ENCODE peak calls at places on chromosomes 5 and 9, in four cellular contexts. X is dorsolateral prefrontal cortex, B is stomach, G is GM12865. T is an unnamed sample.

GRCh38 chr5:158096835-158097234 is 237.9 kb upstream of the CLINT1 start:
- DNase-seq in X (no peak), B (no peak), G (no peak), T (no peak)

GRCh38 chr5:151758141-151758429 is 346 bp downstream of the ATOX1 start:
- DNase-seq in X (no peak), B (peak; percentile 31), G (no peak), T (no peak)

GRCh38 chr9:136862849-136863622 is 3.1 kb downstream of the EDF1 start:
- DNase-seq in X (no peak), B (no peak), G (no peak), T (no peak)

GRCh38 chr5:153767221-153768218 is 271.2 kb downstream of the FAM114A2 start:
- DNase-seq in X (no peak), B (no peak), G (no peak), T (no peak)

GRCh38 chr5:137432376-137432775 is 66.8 kb downstream of the SPOCK1 start:
- DNase-seq in X (no peak), B (no peak), G (no peak), T (no peak)

GRCh38 chr9:105457560-105458294 is 9.9 kb downstream of the FSD1L start:
- DNase-seq in X (peak; percentile 33), B (peak; percentile 71), G (no peak), T (no peak)

GRCh38 chr5:54859321-54859720 is 126.1 kb downstream of the ESM1 start:
- DNase-seq in X (no peak), B (no peak), G (no peak), T (no peak)

GRCh38 chr5:150144211-150144801 is 11.3 kb downstream of the PDGFRB start:
- DNase-seq in X (no peak), B (no peak), G (no peak), T (peak; percentile 76)

GRCh38 chr5:138725153-138725884 is 27.9 kb upstream of the CTNNA1 start:
- DNase-seq in X (peak; percentile 71), B (peak; percentile 71), G (peak; percentile 23), T (peak; percentile 50)

GRCh38 chr5:40678021-40678939 is 1.4 kb upstream of the PTGER4 start:
- DNase-seq in X (no peak), B (no peak), G (peak; percentile 20), T (no peak)

GRCh38 chr5:97907611-97908400 is 724.8 kb upstream of the RIOK2 start:
- DNase-seq in X (no peak), B (no peak), G (no peak), T (no peak)

GRCh38 chr9:2620876-2621677 is 510 bp upstream of the VLDLR start:
- DNase-seq in X (peak; percentile 82), B (peak; percentile 87), G (peak; percentile 60), T (peak; percentile 76)

GRCh38 chr5:108975697-108976096 is 228.0 kb downstream of the FER start:
- DNase-seq in X (no peak), B (no peak), G (no peak), T (no peak)

GRCh38 chr9:96651626-96652025 is 3.5 kb downstream of the PRXL2C start:
- DNase-seq in X (no peak), B (no peak), G (peak; percentile 13), T (peak; percentile 36)

GRCh38 chr5:95410269-95410668 is 19.1 kb downstream of the FAM81B start:
- DNase-seq in X (no peak), B (no peak), G (no peak), T (no peak)

GRCh38 chr5:159916841-159917761 is 819 bp downstream of the ADRA1B start:
- DNase-seq in X (no peak), B (no peak), G (no peak), T (no peak)

GRCh38 chr5:9523090-9523813 is 22.6 kb downstream of the SEMA5A start:
- DNase-seq in X (no peak), B (no peak), G (no peak), T (no peak)

GRCh38 chr5:11306365-11306764 is 545.3 kb upstream of the DAP start:
- DNase-seq in X (no peak), B (no peak), G (no peak), T (no peak)

GRCh38 chr5:31921852-31922305 is 252.2 kb downstream of the GOLPH3 start:
- DNase-seq in X (no peak), B (no peak), G (no peak), T (peak; percentile 95)

GRCh38 chr5:33936004-33936380 is 194 bp upstream of the RXFP3 start:
- DNase-seq in X (peak; percentile 47), B (peak; percentile 49), G (peak; percentile 69), T (peak; percentile 71)

GRCh38 chr5:9212605-9213004 is 333.3 kb downstream of the SEMA5A start:
- DNase-seq in X (no peak), B (no peak), G (no peak), T (no peak)

GRCh38 chr5:59099270-59099994 is 516.6 kb downstream of the RAB3C start:
- DNase-seq in X (no peak), B (no peak), G (peak; percentile 49), T (peak; percentile 89)

GRCh38 chr5:116492016-116492623 is 82.5 kb downstream of the SEMA6A start:
- DNase-seq in X (no peak), B (no peak), G (peak; percentile 23), T (peak; percentile 94)

GRCh38 chr5:179794575-179794974 is 789 bp downstream of the LTC4S start:
- DNase-seq in X (no peak), B (no peak), G (no peak), T (no peak)
- H3K4me3 ChIP-seq in X (no peak overlapping the region), B (peak overlapping the region; percentile 75), G (no peak overlapping the region), T (no peak overlapping the region)

GRCh38 chr9:72333758-72334157 is 31.2 kb downstream of the ZFAND5 start:
- DNase-seq in X (no peak), B (no peak), G (no peak), T (no peak)
- TF ChIP-seq CTCF in X (no peak), B (no peak), G (peak; percentile 20), T (no peak)

GRCh38 chr9:98732801-98733200 is 24.1 kb upstream of the GABBR2 start:
- DNase-seq in X (no peak), B (no peak), G (no peak), T (no peak)
- H3K4me3 ChIP-seq in X (no peak overlapping the region), B (no peak overlapping the region), G (no peak overlapping the region), T (no peak overlapping the region)

DNA sequence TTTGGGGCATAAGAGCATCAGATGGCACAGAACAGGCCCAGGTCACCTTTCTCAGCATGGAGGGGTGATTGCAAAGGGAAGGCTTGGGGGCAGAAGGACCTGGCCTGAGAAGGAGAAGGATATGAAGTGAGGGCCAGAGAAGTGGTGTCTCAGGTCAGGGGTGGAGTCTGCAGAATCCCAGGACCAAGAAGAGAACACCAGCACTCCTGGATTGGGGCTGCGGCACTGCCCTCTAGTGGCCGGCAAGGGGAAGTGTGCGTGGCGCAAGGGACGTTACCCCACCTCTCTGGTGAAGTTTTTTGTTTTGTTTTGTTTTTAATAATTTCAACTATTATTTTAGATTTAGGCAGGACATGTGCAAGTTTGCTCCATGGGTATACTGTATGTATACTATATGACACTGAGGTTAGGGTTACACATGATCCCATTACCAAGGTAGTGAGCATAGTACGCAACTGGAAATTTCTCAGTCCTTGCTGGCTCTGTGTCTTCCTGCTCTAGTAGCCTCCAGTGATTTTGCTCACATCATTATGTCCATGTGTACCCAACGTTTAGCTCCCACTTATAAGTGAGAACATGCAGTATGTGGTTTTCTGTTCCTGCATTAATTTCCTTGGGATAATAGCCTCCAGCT is 1548.6 kb downstream of the EFNA5 start:
- DNase-seq in X (no peak), B (peak; percentile 31), G (peak; percentile 41), T (no peak)
- TF ChIP-seq CTCF in X (no peak), B (no peak), G (peak; percentile 80), T (peak; percentile 76)

DNA sequence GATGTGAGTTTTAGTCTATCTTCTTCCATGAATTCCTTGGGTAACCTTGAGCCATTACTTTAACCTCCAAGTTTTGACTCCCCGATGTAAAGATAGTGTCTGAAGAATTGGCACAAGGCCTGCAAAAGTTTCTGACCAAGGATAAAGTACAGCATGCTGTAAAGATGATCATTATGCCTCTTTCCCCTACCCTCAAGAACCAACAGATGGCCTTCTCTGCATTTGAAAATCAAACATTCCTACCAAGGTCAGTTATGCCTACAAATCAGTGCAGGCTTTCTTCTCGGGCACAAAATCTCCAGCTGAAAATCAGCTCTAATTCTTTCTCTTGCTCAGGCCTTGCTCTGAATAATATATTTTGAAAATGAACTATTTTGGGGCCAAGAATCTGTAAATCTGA is 59.8 kb downstream of the PPP2R2B start:
- DNase-seq in X (no peak), B (no peak), G (no peak), T (no peak)
- H3K4me3 ChIP-seq in X (no peak overlapping the region), B (no peak overlapping the region), G (no peak overlapping the region), T (no peak overlapping the region)

GRCh38 chr5:71923755-71924154 is 183.5 kb upstream of the MAP1B start:
- DNase-seq in X (no peak), B (no peak), G (no peak), T (no peak)
- TF ChIP-seq CTCF in X (no peak), B (no peak), G (no peak), T (no peak)

T was measured in astrocyte of the spinal cord.